ENCODE peak calls at places on chromosomes 12 and 14, in six cellular contexts. One of them, this sample, is unnamed.

GRCh38 chr14:73888971-73889370 is 2.3 kb downstream of the ZNF410 start:
- DNase-seq in GM12878: no peak
- DNase-seq in SK-N-SH: no peak
- DNase-seq in K562: no peak
- DNase-seq in HepG2: no peak
- DNase-seq in H1: no peak
- DNase-seq in this sample: no peak

GRCh38 chr12:1670815-1671268 is 20.0 kb upstream of the ADIPOR2 start:
- DNase-seq in GM12878: no peak
- DNase-seq in SK-N-SH: no peak
- DNase-seq in K562: no peak
- DNase-seq in HepG2: no peak
- DNase-seq in H1: peak
- DNase-seq in this sample: no peak

GRCh38 chr12:113347107-113347506 is 11.3 kb upstream of the PLBD2 start:
- DNase-seq in GM12878: no peak
- DNase-seq in SK-N-SH: no peak
- DNase-seq in K562: no peak
- DNase-seq in HepG2: no peak
- DNase-seq in H1: no peak
- DNase-seq in this sample: no peak

GRCh38 chr14:49463146-49463545 is 123.0 kb downstream of the RPS29 start:
- DNase-seq in GM12878: no peak
- DNase-seq in SK-N-SH: no peak
- DNase-seq in K562: no peak
- DNase-seq in HepG2: no peak
- DNase-seq in H1: no peak
- DNase-seq in this sample: no peak

GRCh38 chr12:11650697-11651281 is 1.3 kb downstream of the ETV6 start:
- DNase-seq in GM12878: peak
- DNase-seq in SK-N-SH: peak
- DNase-seq in K562: no peak
- DNase-seq in HepG2: peak
- DNase-seq in H1: no peak
- DNase-seq in this sample: peak

GRCh38 chr12:53492188-53492587 is 7.1 kb downstream of the MAP3K12 start:
- DNase-seq in GM12878: no peak
- DNase-seq in SK-N-SH: no peak
- DNase-seq in K562: no peak
- DNase-seq in HepG2: no peak
- DNase-seq in H1: peak
- DNase-seq in this sample: peak

GRCh38 chr12:3820122-3820521 is 53.1 kb downstream of the PARP11 start:
- DNase-seq in GM12878: no peak
- DNase-seq in SK-N-SH: no peak
- DNase-seq in K562: no peak
- DNase-seq in HepG2: peak
- DNase-seq in H1: no peak
- DNase-seq in this sample: no peak

GRCh38 chr12:29212682-29213397 is 63.8 kb downstream of the FAR2 start:
- DNase-seq in GM12878: no peak
- DNase-seq in SK-N-SH: no peak
- DNase-seq in K562: no peak
- DNase-seq in HepG2: no peak
- DNase-seq in H1: no peak
- DNase-seq in this sample: no peak

GRCh38 chr14:33738029-33738428 is 212.8 kb downstream of the EGLN3 start:
- DNase-seq in GM12878: no peak
- DNase-seq in SK-N-SH: no peak
- DNase-seq in K562: no peak
- DNase-seq in HepG2: no peak
- DNase-seq in H1: no peak
- DNase-seq in this sample: no peak

GRCh38 chr12:47361389-47362031 is 281.8 kb upstream of the AMIGO2 start:
- DNase-seq in GM12878: no peak
- DNase-seq in SK-N-SH: no peak
- DNase-seq in K562: peak
- DNase-seq in HepG2: no peak
- DNase-seq in H1: no peak
- DNase-seq in this sample: peak

GRCh38 chr14:33668066-33668465 is 282.8 kb downstream of the EGLN3 start:
- DNase-seq in GM12878: no peak
- DNase-seq in SK-N-SH: no peak
- DNase-seq in K562: no peak
- DNase-seq in HepG2: no peak
- DNase-seq in H1: no peak
- DNase-seq in this sample: no peak

GRCh38 chr14:28121512-28122297 is 644.9 kb upstream of the FOXG1 start:
- DNase-seq in GM12878: no peak
- DNase-seq in SK-N-SH: no peak
- DNase-seq in K562: no peak
- DNase-seq in HepG2: no peak
- DNase-seq in H1: no peak
- DNase-seq in this sample: no peak

GRCh38 chr14:85959063-85959462 is 429.1 kb downstream of the FLRT2 start:
- DNase-seq in GM12878: no peak
- DNase-seq in SK-N-SH: no peak
- DNase-seq in K562: no peak
- DNase-seq in HepG2: no peak
- DNase-seq in H1: no peak
- DNase-seq in this sample: no peak

GRCh38 chr12:12926571-12927071 is 25.3 kb downstream of the GPRC5D start:
- DNase-seq in GM12878: no peak
- DNase-seq in SK-N-SH: no peak
- DNase-seq in K562: no peak
- DNase-seq in HepG2: no peak
- DNase-seq in H1: no peak
- DNase-seq in this sample: no peak

GRCh38 chr14:94921870-94922585 is 152.1 kb upstream of the GSC start:
- DNase-seq in GM12878: no peak
- DNase-seq in SK-N-SH: no peak
- DNase-seq in K562: no peak
- DNase-seq in HepG2: no peak
- DNase-seq in H1: no peak
- DNase-seq in this sample: no peak

GRCh38 chr12:88946377-88946997 is 366.2 kb upstream of the KITLG start:
- DNase-seq in GM12878: no peak
- DNase-seq in SK-N-SH: no peak
- DNase-seq in K562: no peak
- DNase-seq in HepG2: no peak
- DNase-seq in H1: no peak
- DNase-seq in this sample: no peak

GRCh38 chr14:38074091-38074490 is 133.6 kb upstream of the SSTR1 start:
- DNase-seq in GM12878: no peak
- DNase-seq in SK-N-SH: no peak
- DNase-seq in K562: no peak
- DNase-seq in HepG2: no peak
- DNase-seq in H1: no peak
- DNase-seq in this sample: no peak

GRCh38 chr14:53955671-53956426 is 776 bp downstream of the BMP4 start:
- DNase-seq in GM12878: no peak
- DNase-seq in SK-N-SH: no peak
- DNase-seq in K562: no peak
- DNase-seq in HepG2: peak
- DNase-seq in H1: peak
- DNase-seq in this sample: no peak

GRCh38 chr12:54667945-54668344 is 19.8 kb upstream of the DCD start:
- DNase-seq in GM12878: no peak
- DNase-seq in SK-N-SH: no peak
- DNase-seq in K562: no peak
- DNase-seq in HepG2: no peak
- DNase-seq in H1: no peak
- DNase-seq in this sample: no peak

GRCh38 chr14:36129181-36129580 is 47.3 kb downstream of the PTCSC3 start:
- DNase-seq in GM12878: no peak
- DNase-seq in SK-N-SH: no peak
- DNase-seq in K562: no peak
- DNase-seq in HepG2: no peak
- DNase-seq in H1: peak
- DNase-seq in this sample: no peak

GRCh38 chr12:23781118-23781517 is 168.4 kb downstream of the SOX5 start:
- DNase-seq in GM12878: no peak
- DNase-seq in SK-N-SH: peak
- DNase-seq in K562: peak
- DNase-seq in HepG2: no peak
- DNase-seq in H1: no peak
- DNase-seq in this sample: no peak

GRCh38 chr12:83559650-83560049 is 872.9 kb downstream of the TMTC2 start:
- DNase-seq in GM12878: no peak
- DNase-seq in SK-N-SH: no peak
- DNase-seq in K562: no peak
- DNase-seq in HepG2: no peak
- DNase-seq in H1: no peak
- DNase-seq in this sample: no peak

GRCh38 chr12:12501121-12501520 is 61.5 kb downstream of the DUSP16 start:
- DNase-seq in GM12878: no peak
- DNase-seq in SK-N-SH: no peak
- DNase-seq in K562: no peak
- DNase-seq in HepG2: no peak
- DNase-seq in H1: no peak
- DNase-seq in this sample: no peak

GRCh38 chr14:92516966-92517350 is 3.4 kb downstream of the RIN3 start:
- DNase-seq in GM12878: no peak
- DNase-seq in SK-N-SH: no peak
- DNase-seq in K562: no peak
- DNase-seq in HepG2: no peak
- DNase-seq in H1: no peak
- DNase-seq in this sample: no peak

GRCh38 chr12:122171399-122171798 is 2.6 kb downstream of the IL31 start:
- DNase-seq in GM12878: no peak
- DNase-seq in SK-N-SH: no peak
- DNase-seq in K562: no peak
- DNase-seq in HepG2: no peak
- DNase-seq in H1: no peak
- DNase-seq in this sample: no peak

GRCh38 chr14:55780156-55780946 is 200.3 kb downstream of the KTN1 start:
- DNase-seq in GM12878: no peak
- DNase-seq in SK-N-SH: no peak
- DNase-seq in K562: no peak
- DNase-seq in HepG2: no peak
- DNase-seq in H1: no peak
- DNase-seq in this sample: no peak
- TF ChIP-seq GABPA in GM12878: no peak
- TF ChIP-seq GABPA in SK-N-SH: no peak
- TF ChIP-seq GABPA in K562: no peak
- TF ChIP-seq GABPA in HepG2: no peak
- TF ChIP-seq GABPA in H1: no peak
- TF ChIP-seq GABPA in this sample: no peak

GRCh38 chr12:92382383-92382878 is 236.8 kb upstream of the BTG1 start:
- DNase-seq in GM12878: no peak
- DNase-seq in SK-N-SH: no peak
- DNase-seq in K562: no peak
- DNase-seq in HepG2: no peak
- DNase-seq in H1: no peak
- DNase-seq in this sample: no peak
- TF ChIP-seq GABPA in GM12878: no peak
- TF ChIP-seq GABPA in SK-N-SH: no peak
- TF ChIP-seq GABPA in K562: no peak
- TF ChIP-seq GABPA in HepG2: no peak
- TF ChIP-seq GABPA in H1: no peak
- TF ChIP-seq GABPA in this sample: no peak

GRCh38 chr14:66039495-66039894 is 446.7 kb upstream of the CCDC196 start:
- DNase-seq in GM12878: no peak
- DNase-seq in SK-N-SH: no peak
- DNase-seq in K562: no peak
- DNase-seq in HepG2: no peak
- DNase-seq in H1: no peak
- DNase-seq in this sample: no peak

GRCh38 chr14:66043921-66044320 is 442.2 kb upstream of the CCDC196 start:
- DNase-seq in GM12878: no peak
- DNase-seq in SK-N-SH: no peak
- DNase-seq in K562: no peak
- DNase-seq in HepG2: no peak
- DNase-seq in H1: no peak
- DNase-seq in this sample: no peak

GRCh38 chr14:66037361-66037760 is 448.8 kb upstream of the CCDC196 start:
- DNase-seq in GM12878: no peak
- DNase-seq in SK-N-SH: no peak
- DNase-seq in K562: no peak
- DNase-seq in HepG2: no peak
- DNase-seq in H1: no peak
- DNase-seq in this sample: no peak

GRCh38 chr14:66036598-66036997 is 449.6 kb upstream of the CCDC196 start:
- DNase-seq in GM12878: no peak
- DNase-seq in SK-N-SH: no peak
- DNase-seq in K562: no peak
- DNase-seq in HepG2: no peak
- DNase-seq in H1: no peak
- DNase-seq in this sample: no peak

GRCh38 chr14:66038214-66038977 is 447.8 kb upstream of the CCDC196 start:
- DNase-seq in GM12878: no peak
- DNase-seq in SK-N-SH: no peak
- DNase-seq in K562: no peak
- DNase-seq in HepG2: peak
- DNase-seq in H1: no peak
- DNase-seq in this sample: peak
- TF ChIP-seq GABPA in GM12878: no peak
- TF ChIP-seq GABPA in SK-N-SH: no peak
- TF ChIP-seq GABPA in K562: no peak
- TF ChIP-seq GABPA in HepG2: no peak
- TF ChIP-seq GABPA in H1: no peak
- TF ChIP-seq GABPA in this sample: no peak

DNA sequence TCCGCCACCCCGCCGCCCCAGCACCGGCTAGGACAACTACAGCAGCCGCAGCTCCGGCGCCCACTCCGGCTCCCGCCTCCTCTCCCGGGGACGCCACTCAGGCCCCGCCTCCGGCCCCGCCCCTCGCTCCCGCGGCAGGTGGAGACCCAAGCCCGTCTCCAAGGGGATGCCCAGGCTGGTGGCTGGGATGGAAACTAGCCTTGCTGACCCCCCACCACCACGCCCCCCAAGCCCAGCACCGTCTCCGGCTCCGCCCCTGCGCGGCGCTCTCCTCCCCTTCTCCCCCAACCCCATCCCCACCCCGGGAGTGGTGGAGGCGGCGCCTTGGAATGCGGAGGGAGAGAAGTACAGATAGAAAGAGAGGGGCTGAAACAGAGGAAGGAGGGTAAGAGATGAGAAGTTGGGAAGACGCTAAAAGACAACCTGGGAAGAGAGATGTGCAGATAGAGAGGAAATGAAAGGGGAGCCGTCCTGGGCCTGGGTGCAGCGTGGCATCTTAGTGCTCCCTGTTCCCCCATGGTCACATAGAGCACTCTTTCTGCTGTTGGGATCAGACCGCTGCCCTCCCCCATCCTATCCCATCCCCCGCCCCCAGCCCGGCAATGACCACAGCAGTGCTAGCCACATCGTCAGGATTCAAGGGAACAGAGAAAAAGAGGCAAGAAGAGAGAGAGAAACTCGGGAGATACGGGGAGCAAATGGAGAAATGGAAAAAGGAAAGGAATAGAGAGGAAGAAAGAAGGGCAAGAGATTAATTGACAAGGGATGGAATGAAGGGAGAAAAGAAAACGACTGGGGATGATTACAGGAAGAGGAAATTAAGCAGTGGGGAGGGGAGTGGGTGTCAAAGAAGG is at the start of gene ITGA7:
- DNase-seq in GM12878: no peak
- DNase-seq in SK-N-SH: peak
- DNase-seq in K562: peak
- DNase-seq in HepG2: no peak
- DNase-seq in H1: peak
- DNase-seq in this sample: no peak
- TF ChIP-seq GABPA in GM12878: no peak
- TF ChIP-seq GABPA in SK-N-SH: no peak
- TF ChIP-seq GABPA in K562: no peak
- TF ChIP-seq GABPA in HepG2: no peak
- TF ChIP-seq GABPA in H1: no peak
- TF ChIP-seq GABPA in this sample: no peak